ENCODE peak calls at places on chromosomes 1 and 21, in nine cellular contexts. N is GM12878, B is cardiac fibroblast, L is foreskin fibroblast, O is mesothelial cell of epicardium, M is RWPE1, S is tibial nerve, Q is AG04450, W is progenitor cell of endocrine pancreas. P is an unnamed sample.

GRCh38 chr1:206878456-206878855 is 13.0 kb downstream of the IL20 start:
- DNase-seq in O (no peak), W (no peak), Q (no peak), M (no peak), S (no peak), B (no peak), L (no peak), N (no peak), P (no peak)

GRCh38 chr1:57963545-57963944 is 539.7 kb upstream of the DAB1 start:
- DNase-seq in S (no peak), W (no peak), B (no peak), O (no peak), L (no peak), Q (no peak), M (no peak), N (no peak), P (no peak)

GRCh38 chr1:52955129-52955970 is 28.3 kb downstream of the SCP2 start:
- DNase-seq in Q (peak), N (no peak), O (no peak), S (peak), B (peak), W (no peak), M (no peak), L (peak), P (no peak)

GRCh38 chr1:43402055-43402865 is 12.6 kb downstream of the SZT2 start:
- DNase-seq in Q (no peak), W (no peak), L (no peak), M (no peak), S (no peak), B (no peak), N (no peak), O (no peak), P (no peak)

GRCh38 chr1:3943806-3944620 is 43.9 kb upstream of the C1orf174 start:
- DNase-seq in B (no peak), N (no peak), Q (no peak), O (no peak), W (no peak), S (no peak), M (no peak), L (no peak), P (no peak)

GRCh38 chr1:59193443-59194093 is 103.3 kb upstream of the FGGY start:
- DNase-seq in M (no peak), B (no peak), N (no peak), S (no peak), L (no peak), O (no peak), Q (no peak), W (no peak), P (no peak)

GRCh38 chr21:19120591-19120990 is 717.0 kb upstream of the TMPRSS15 start:
- DNase-seq in M (no peak), S (no peak), L (no peak), Q (no peak), W (no peak), O (no peak), N (no peak), B (no peak), P (no peak)

GRCh38 chr1:22728751-22729399 is 18.2 kb downstream of the EPHB2 start:
- DNase-seq in Q (no peak), N (no peak), W (no peak), O (no peak), M (no peak), L (no peak), S (no peak), B (no peak), P (no peak)

GRCh38 chr1:4210043-4210442 is 310.0 kb upstream of the C1orf174 start:
- DNase-seq in N (no peak), O (no peak), S (no peak), W (no peak), M (no peak), B (no peak), Q (no peak), L (no peak), P (no peak)

GRCh38 chr1:23558140-23558871 is 995 bp downstream of the ID3 start:
- DNase-seq in S (no peak), B (peak), W (peak), M (peak), L (no peak), N (no peak), O (peak), Q (no peak), P (peak)

GRCh38 chr1:44650159-44650831 is 24.0 kb downstream of the TMEM53 start:
- DNase-seq in B (no peak), Q (no peak), M (no peak), L (no peak), W (no peak), O (no peak), N (no peak), S (no peak), P (peak)

GRCh38 chr1:187417524-187417923 is 588.8 kb downstream of the PLA2G4A start:
- DNase-seq in W (no peak), L (no peak), M (no peak), O (no peak), B (no peak), S (no peak), N (no peak), Q (no peak), P (no peak)

GRCh38 chr1:6027591-6027990 is 18.1 kb upstream of the KCNAB2 start:
- DNase-seq in M (no peak), Q (no peak), N (no peak), B (no peak), L (no peak), O (no peak), S (no peak), W (no peak), P (no peak)

DNA sequence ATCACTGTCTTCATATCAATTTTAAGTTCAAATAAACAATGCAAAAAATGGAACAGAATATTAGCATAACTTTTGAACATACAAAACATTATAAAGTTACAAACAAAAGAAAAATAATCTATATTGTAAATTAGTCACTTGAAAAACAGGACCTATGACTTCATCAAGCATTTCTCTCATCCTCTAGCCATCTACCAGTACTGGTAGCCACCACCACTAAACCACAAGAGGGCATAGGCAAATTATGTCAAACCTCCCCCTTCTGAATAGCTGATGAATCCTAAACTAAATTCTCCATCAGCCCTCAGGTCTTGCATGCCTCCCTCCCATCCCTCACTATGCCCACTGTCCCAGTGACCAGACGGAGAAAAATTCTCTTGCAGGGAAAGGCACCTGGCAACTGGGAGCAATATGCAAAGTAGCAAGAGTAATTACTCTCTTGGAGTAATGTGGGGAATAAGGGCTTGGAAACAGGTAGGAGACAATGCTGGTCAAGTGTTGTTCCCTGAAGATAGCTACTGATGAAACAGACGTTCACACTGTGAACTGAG is 37.1 kb downstream of the SSX2IP start:
- DNase-seq in Q (no peak), B (peak), O (no peak), L (peak), M (no peak), W (no peak), S (no peak), N (no peak), P (no peak)
- TF ChIP-seq CTCF in Q (peak), B (no peak), O (no peak), L (no peak), M (no peak), W (no peak), S (no peak), N (no peak), P (no peak)

GRCh38 chr1:98854137-98854536 is 150.5 kb downstream of the PLPPR5 start:
- DNase-seq in M (no peak), W (no peak), B (no peak), N (no peak), S (no peak), Q (no peak), O (no peak), L (no peak), P (no peak)
- TF ChIP-seq CTCF in M (no peak), W (no peak), B (no peak), N (no peak), S (no peak), Q (no peak), O (no peak), L (no peak), P (no peak)

DNA sequence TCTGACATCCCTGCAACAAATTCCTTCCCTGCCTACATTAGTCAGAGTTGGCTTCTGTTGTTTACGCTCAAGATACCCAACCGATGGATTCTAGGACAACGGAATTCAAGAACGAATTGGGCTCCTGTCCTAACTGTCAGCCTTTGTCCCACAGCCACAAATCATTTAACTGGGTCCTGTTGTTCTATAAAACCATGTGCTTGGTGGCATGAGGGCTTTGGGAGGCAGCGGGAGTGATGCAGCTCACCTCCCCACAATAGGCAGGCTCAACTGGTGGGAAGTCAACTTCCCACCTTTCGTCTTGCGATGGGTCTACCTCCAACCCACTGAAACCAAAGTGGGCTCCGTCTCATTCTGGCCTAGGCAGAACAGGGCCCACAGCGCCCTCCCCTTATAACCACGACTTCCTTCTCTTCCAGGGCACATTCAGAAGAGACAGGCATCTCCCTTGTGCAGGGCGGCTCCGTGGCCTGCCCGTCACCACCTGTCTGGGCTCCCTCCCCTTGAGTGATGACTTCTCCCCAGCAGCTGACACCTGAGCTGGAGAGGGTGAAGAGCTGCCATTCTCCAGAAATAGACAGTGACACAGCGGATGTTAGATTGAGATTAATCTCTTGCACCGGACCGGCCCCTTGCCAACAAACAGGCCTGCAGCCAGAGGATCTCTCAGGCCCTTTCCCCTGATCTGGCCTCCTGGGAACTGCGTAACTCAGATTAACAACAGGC is 26.5 kb downstream of the LRRC38 start:
- DNase-seq in O (no peak), Q (no peak), B (peak), N (no peak), L (no peak), M (no peak), W (no peak), S (no peak), P (no peak)
- TF ChIP-seq CTCF in O (no peak), Q (no peak), B (no peak), N (no peak), L (no peak), M (no peak), W (no peak), S (no peak), P (no peak)

DNA sequence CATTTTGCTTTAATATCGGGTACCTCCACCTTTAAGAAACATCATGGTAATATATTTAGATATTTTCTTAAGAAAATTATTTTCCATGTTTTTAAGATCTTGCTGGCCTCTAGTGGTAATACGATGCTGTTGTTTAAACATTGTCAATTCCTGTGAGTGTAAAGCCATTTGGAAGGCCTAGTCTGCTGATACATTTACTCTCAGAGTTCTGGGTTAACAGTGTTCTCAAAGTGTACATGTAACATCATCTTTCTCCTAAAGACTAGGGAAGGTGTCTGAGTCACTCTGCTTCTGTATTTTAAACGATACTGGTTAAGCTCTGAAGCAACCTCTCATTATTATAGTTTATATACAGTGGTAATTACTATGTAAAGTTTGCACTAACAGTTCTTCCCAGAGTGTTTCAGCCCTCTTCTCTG is 189.1 kb downstream of the RASAL2 start:
- DNase-seq in W (no peak), M (peak), S (no peak), N (no peak), L (peak), Q (peak), O (no peak), B (peak), P (no peak)
- TF ChIP-seq CTCF in W (peak), M (peak), S (peak), N (no peak), L (peak), Q (peak), O (peak), B (peak), P (no peak)

GRCh38 chr1:2054560-2054959 is 4.3 kb downstream of the PRKCZ start:
- DNase-seq in Q (no peak), O (no peak), B (no peak), L (no peak), M (no peak), W (no peak), S (no peak), N (no peak), P (no peak)
- TF ChIP-seq CTCF in Q (no peak), O (no peak), B (no peak), L (no peak), M (no peak), W (no peak), S (no peak), N (no peak), P (no peak)

GRCh38 chr1:84146375-84147032 is 2.4 kb downstream of the PRKACB start:
- DNase-seq in B (peak), Q (peak), L (peak), O (no peak), N (no peak), W (no peak), S (no peak), M (peak), P (no peak)

GRCh38 chr1:84143796-84144565 is at the start of gene PRKACB:
- DNase-seq in L (peak), B (peak), S (no peak), M (peak), N (peak), W (no peak), O (no peak), Q (no peak), P (no peak)

GRCh38 chr1:84145051-84145450 is 980 bp downstream of the PRKACB start:
- DNase-seq in L (no peak), M (no peak), O (no peak), B (peak), Q (no peak), W (no peak), N (no peak), S (no peak), P (no peak)

DNA sequence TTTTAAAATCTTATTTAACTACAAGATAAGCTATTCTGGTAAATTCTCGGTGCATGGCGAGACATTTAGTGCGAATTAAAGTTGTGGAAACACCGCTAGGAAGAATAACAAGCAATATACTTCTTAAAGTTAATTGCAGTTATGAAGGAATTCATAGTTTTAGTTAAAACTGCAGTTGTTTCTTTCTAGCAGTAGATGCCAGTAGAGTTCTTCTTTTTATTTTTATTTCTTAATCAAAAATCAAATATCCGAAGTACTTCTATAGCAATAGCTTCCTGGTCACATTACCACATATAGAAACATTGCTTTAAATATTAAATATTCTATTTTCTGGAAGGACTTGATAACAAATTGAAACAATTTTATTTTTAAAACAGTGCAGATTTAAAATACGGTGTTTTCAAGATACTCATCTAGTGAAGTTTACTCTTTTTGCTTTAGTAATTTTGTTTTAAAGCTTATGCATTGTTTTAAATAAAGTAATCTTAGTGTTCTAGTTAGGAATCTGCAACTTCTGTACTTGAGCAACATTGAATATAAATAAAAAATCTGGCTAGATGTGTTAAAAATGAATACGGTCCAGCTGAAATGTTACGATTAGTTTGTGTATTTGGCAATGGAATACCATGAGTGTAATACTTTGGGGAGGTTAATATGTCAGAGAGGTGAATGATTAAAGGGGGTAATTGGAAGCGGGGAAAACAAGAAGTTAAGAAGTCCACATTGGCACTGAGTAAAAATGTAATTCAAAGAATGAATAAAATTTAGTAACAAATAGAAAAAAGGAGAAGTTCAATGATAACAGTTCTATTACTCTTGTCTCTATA is 2.7 kb upstream of the PRKACB start:
- DNase-seq in N (no peak), L (no peak), W (no peak), M (peak), S (no peak), B (peak), O (no peak), Q (no peak), P (no peak)
- TF ChIP-seq CTCF in N (peak), L (peak), W (peak), M (peak), S (peak), B (peak), O (peak), Q (peak), P (no peak)

DNA sequence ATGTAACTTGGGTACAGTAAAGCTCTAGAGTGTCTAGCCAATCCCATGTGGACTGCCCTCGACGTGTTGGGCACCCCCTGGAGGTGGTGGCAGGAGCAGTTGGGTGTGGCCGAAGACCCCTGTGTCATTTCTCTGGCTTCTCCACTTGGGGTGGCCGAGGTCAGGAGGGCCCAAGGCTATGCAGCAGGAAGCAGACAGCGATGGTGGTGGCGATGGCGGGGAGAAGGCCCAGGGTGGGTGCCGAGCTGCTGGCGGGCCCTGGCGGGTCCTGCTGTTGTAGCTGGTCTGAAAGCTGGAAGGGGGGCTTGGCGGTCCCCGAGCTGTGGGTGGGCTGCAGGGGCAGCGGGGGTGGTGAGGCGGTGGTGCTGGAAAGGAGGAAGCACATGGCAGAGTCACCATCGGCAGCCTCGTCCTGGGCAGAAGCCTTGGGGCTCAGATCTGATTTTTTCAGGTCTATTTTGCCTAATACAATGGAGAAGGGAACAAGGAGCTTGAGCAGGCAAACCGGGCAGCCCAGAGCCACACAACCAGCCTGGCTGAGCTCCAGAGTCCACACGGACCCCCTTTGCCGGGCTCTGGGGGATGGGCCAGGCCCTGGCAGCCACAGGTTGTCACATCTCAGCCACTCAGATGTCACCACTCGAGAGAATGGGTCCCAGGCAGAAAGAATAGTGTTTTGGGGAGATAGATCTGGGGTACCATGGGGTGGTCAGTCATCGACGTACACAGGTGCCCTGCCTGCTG is 231.3 kb downstream of the TRABD2B start:
- DNase-seq in W (no peak), B (no peak), N (no peak), M (no peak), S (no peak), O (no peak), L (no peak), Q (no peak), P (no peak)
- TF ChIP-seq CTCF in W (no peak), B (no peak), N (no peak), M (no peak), S (no peak), O (no peak), L (no peak), Q (no peak), P (no peak)